ENCODE peak calls at places on chromosomes 16 and 17, in six cellular contexts. M is HCT116, H is A549, W is K562, L is endothelial cell of umbilical vein, V is H1. I is an unnamed sample.

GRCh38 chr17:50208611-50209061 is 7.2 kb upstream of the COL1A1 start:
- DNase-seq in M (no peak), H (no peak), W (peak), L (no peak), V (no peak), I (no peak)

GRCh38 chr17:52157603-52158449 is 688 bp downstream of the CA10 start:
- DNase-seq in M (no peak), H (no peak), W (no peak), L (no peak), V (no peak), I (no peak)

GRCh38 chr16:8572919-8573724 is 17.2 kb downstream of the TMEM114 start:
- DNase-seq in M (peak), H (peak), W (peak), L (no peak), V (no peak), I (peak)

GRCh38 chr17:58306131-58306951 is 22.3 kb downstream of the TSPOAP1 start:
- DNase-seq in M (no peak), H (no peak), W (no peak), L (no peak), V (no peak), I (no peak)

GRCh38 chr17:43129671-43130010 is 4.5 kb upstream of the BRCA1 start:
- DNase-seq in M (no peak), H (no peak), W (no peak), L (peak), V (no peak), I (no peak)

GRCh38 chr16:56675685-56676210 is 6.1 kb downstream of the MT1H start:
- DNase-seq in M (no peak), H (no peak), W (no peak), L (no peak), V (no peak), I (no peak)

GRCh38 chr16:67543582-67543981 is 15.0 kb downstream of the RIPOR1 start:
- DNase-seq in M (no peak), H (no peak), W (no peak), L (no peak), V (no peak), I (no peak)

GRCh38 chr16:66930189-66930588 is 4.0 kb downstream of the CIAO2B start:
- DNase-seq in M (no peak), H (no peak), W (peak), L (no peak), V (no peak), I (peak)

GRCh38 chr16:17930280-17930679 is 406.3 kb downstream of the NPIPA8 start:
- DNase-seq in M (no peak), H (no peak), W (no peak), L (no peak), V (no peak), I (no peak)

GRCh38 chr17:1588781-1589585 is 26.4 kb upstream of the PITPNA start:
- DNase-seq in M (no peak), H (no peak), W (no peak), L (no peak), V (no peak), I (no peak)

DNA sequence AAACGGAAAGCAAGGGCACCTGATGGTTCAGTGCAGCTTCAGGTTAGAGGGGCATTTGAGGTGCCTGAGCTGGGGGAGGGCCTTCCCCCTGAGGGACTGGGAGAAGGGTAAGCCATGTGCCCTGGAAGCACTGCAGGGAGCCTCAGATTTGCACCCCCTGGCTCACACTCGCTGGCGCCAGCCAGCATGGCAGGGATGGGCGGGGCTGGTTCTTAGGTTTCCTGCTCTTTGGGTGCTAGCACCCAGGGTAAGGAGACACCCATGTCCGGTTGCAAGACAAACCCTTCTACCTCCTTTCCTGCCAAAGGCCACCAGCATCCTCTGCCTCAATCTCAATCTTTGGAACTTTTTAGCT is 2.3 kb upstream of the LIMD2 start:
- DNase-seq in M (no peak), H (no peak), W (no peak), L (no peak), V (no peak), I (peak)
- H3K4me3 ChIP-seq in M (no peak), H (no peak), W (no peak), L (no peak), V (no peak), I (peak)

GRCh38 chr17:82112181-82112865 is 14.3 kb upstream of the FASN start:
- DNase-seq in M (no peak), H (no peak), W (no peak), L (no peak), V (no peak), I (no peak)
- TF ChIP-seq MAX in M (no peak), H (no peak), W (no peak), L (no peak), V (no peak), I (no peak)

GRCh38 chr16:2514333-2515179 is 804 bp downstream of the ATP6V0C start:
- DNase-seq in M (no peak), H (no peak), W (no peak), L (no peak), V (no peak), I (peak)

GRCh38 chr16:2517954-2518605 is 2.1 kb upstream of the AMDHD2 start:
- DNase-seq in M (no peak), H (no peak), W (no peak), L (no peak), V (no peak), I (no peak)

GRCh38 chr16:2515180-2515803 is 1.5 kb downstream of the ATP6V0C start:
- DNase-seq in M (no peak), H (no peak), W (peak), L (no peak), V (no peak), I (peak)

GRCh38 chr16:2518823-2519710 is 1.1 kb upstream of the AMDHD2 start:
- DNase-seq in M (no peak), H (no peak), W (no peak), L (no peak), V (no peak), I (no peak)

GRCh38 chr16:2516391-2517240 is 2.9 kb downstream of the ATP6V0C start:
- DNase-seq in M (no peak), H (no peak), W (no peak), L (peak), V (no peak), I (peak)
- TF ChIP-seq POLR2A in M (no peak), H (no peak), W (no peak), L (no peak), V (no peak), I (no peak)

GRCh38 chr17:18860161-18860972 is 2.4 kb downstream of the PRPSAP2 start:
- DNase-seq in M (no peak), H (no peak), W (no peak), L (no peak), V (no peak), I (no peak)

GRCh38 chr17:18862011-18862410 is 4.1 kb downstream of the PRPSAP2 start:
- DNase-seq in M (no peak), H (no peak), W (no peak), L (no peak), V (no peak), I (no peak)

GRCh38 chr17:18858567-18859245 is 775 bp downstream of the PRPSAP2 start:
- DNase-seq in M (no peak), H (no peak), W (no peak), L (no peak), V (no peak), I (no peak)

GRCh38 chr17:18857864-18858566 is at the start of gene PRPSAP2:
- DNase-seq in M (peak), H (peak), W (peak), L (peak), V (peak), I (peak)

GRCh38 chr17:18859256-18859655 is 1.3 kb downstream of the PRPSAP2 start:
- DNase-seq in M (no peak), H (no peak), W (peak), L (no peak), V (no peak), I (peak)
- H3K4me3 ChIP-seq in M (peak), H (peak), W (peak), L (no peak), V (peak), I (peak)

GRCh38 chr16:65249768-65250167 is 127.9 kb upstream of the CDH11 start:
- DNase-seq in M (no peak), H (no peak), W (no peak), L (no peak), V (no peak), I (no peak)

GRCh38 chr16:65244811-65245210 is 122.9 kb upstream of the CDH11 start:
- DNase-seq in M (no peak), H (no peak), W (no peak), L (no peak), V (no peak), I (no peak)
- TF ChIP-seq MAX in M (no peak), H (no peak), W (no peak), L (no peak), V (no peak), I (no peak)

GRCh38 chr17:77304746-77305473 is 164.1 kb downstream of the SEC14L1 start:
- DNase-seq in M (no peak), H (no peak), W (no peak), L (no peak), V (no peak), I (no peak)
- TF ChIP-seq POLR2A in M (no peak), H (no peak), W (no peak), L (no peak), V (no peak), I (no peak)

I was measured in NB4.